ENCODE peak calls at places on chromosomes 12 and 14, in five cellular contexts. K is tibial nerve; P is CD8-positive, alpha-beta T cell; H is fibroblast of mammary gland; Q is AG09309. C is an unnamed sample.

GRCh38 chr12:113083863-113084430 is 27.4 kb downstream of the DTX1 start:
- DNase-seq in K (peak), H (no peak), Q (no peak), P (no peak), C (no peak)

GRCh38 chr14:75927564-75928087 is 54.2 kb downstream of the TGFB3 start:
- DNase-seq in Q (no peak), K (no peak), H (no peak), P (no peak), C (no peak)

GRCh38 chr14:78184151-78184550 is 14.0 kb downstream of the NRXN3 start:
- DNase-seq in Q (no peak), H (no peak), P (no peak), K (no peak), C (no peak)

GRCh38 chr12:26125451-26126339 is 858 bp upstream of the BHLHE41 start:
- DNase-seq in H (peak), Q (no peak), K (peak), P (peak), C (peak)

GRCh38 chr12:50824914-50825313 is 17.8 kb upstream of the TMPRSS12 start:
- DNase-seq in H (no peak), Q (no peak), P (no peak), K (no peak), C (no peak)

GRCh38 chr12:122022393-122023338 is 982 bp downstream of the BCL7A start:
- DNase-seq in Q (no peak), P (peak), K (no peak), H (no peak), C (peak)

GRCh38 chr14:22296722-22297121 is 292.3 kb downstream of the DAD1 start:
- DNase-seq in Q (no peak), H (peak), P (no peak), K (no peak), C (no peak)

GRCh38 chr14:83473416-83473815 is 1939.8 kb upstream of the SEL1L start:
- DNase-seq in Q (no peak), H (no peak), P (no peak), K (no peak), C (no peak)

GRCh38 chr12:25959069-25959961 is 833 bp downstream of the RASSF8 start:
- DNase-seq in H (peak), P (no peak), Q (peak), K (no peak), C (peak)

GRCh38 chr12:20436367-20436766 is 68.0 kb downstream of the PDE3A start:
- DNase-seq in Q (no peak), P (no peak), H (peak), K (no peak), C (no peak)

GRCh38 chr12:108609535-108610335 is 11.9 kb upstream of the TMEM119 start:
- DNase-seq in H (peak), K (peak), Q (peak), P (no peak), C (no peak)

GRCh38 chr14:99273025-99273723 is 1.2 kb upstream of the BCL11B start:
- DNase-seq in Q (no peak), P (peak), H (no peak), K (no peak), C (peak)

DNA sequence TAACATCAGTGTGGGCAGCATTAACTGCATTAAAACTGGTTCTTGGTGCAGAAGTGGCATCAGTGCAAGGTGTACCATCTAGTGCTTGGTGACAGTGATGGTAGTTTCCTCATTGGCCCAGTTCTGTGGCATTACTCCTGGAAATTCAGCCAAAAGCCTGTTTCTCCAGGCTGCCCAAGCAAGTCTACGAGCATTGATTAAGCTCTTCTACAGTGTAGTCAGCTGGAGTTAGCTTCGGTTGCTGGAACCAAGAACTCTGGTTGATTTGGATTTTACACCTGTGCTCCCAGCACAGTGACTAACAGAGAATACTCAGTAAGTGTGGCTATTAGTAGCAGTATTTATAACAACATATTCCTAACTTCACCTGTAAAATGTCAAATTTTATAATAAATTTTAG is 84.9 kb upstream of the ZDHHC17 start:
- DNase-seq in Q (no peak), K (no peak), P (no peak), H (no peak), C (no peak)
- TF ChIP-seq CTCF in Q (no peak), K (no peak), P (no peak), H (no peak), C (no peak)

GRCh38 chr12:40444174-40444573 is 219.4 kb downstream of the LRRK2 start:
- DNase-seq in K (no peak), H (no peak), P (no peak), Q (no peak), C (no peak)
- TF ChIP-seq CTCF in K (no peak), H (no peak), P (no peak), Q (no peak), C (no peak)

DNA sequence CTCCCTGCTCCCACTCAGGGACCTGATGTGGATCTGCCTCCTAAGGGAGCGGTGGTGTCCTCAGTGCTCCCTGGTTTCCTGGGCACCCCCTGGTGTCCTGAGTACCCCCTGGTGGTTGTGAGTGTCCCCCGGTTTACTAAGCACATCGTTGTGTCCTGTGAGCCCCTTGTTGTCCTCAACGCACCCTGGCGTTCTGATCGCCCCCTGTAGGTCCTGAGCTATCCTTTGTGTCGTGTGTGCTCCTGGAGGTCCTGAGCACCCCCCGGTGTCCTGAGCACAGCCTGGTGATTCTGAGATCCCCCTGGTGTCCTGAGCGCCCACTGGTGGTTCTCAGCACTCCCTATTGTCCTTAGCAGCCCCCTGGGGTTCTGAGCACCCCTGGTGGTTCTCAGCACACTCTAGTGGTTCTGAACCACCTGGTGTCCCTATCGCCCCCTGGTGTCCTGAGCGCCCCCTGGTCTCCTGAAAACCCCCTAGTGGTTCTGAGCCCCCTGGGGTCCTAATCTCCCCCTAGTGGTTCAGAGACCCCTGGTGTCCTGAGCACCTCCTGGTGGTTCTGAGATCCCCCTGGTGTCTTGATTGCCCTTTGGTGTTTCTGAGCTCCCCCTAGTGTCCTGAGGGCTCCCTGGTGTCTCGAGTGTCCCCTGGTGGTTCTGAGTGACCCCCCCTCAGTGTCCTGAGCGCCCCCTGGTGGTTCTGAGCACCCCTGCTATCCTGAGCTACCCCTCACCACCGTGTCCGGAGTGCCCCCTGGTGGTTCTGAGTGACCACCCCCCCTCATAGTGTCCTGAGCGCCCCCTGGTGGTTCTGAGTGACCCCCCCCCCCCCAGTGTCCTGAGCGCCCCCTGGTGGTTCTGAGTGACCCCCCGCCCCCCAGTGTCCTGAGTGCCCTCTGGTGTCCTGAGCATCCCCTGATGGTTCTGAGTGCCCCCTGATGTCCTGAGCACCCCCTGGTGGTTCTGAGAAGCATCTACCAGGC is 615.1 kb downstream of the TMEM121 start:
- DNase-seq in P (peak), H (no peak), K (no peak), Q (no peak), C (no peak)
- TF ChIP-seq CTCF in P (no peak), H (no peak), K (no peak), Q (no peak), C (no peak)

GRCh38 chr14:34424488-34424887 is 37.6 kb downstream of the SPTSSA start:
- DNase-seq in Q (no peak), K (no peak), P (no peak), H (no peak), C (no peak)
- TF ChIP-seq CTCF in Q (no peak), K (no peak), P (no peak), H (no peak), C (no peak)

GRCh38 chr12:32742133-32742532 is 13.6 kb downstream of the YARS2 start:
- DNase-seq in Q (no peak), K (no peak), H (no peak), P (no peak), C (no peak)
- TF ChIP-seq CTCF in Q (no peak), K (no peak), H (no peak), P (no peak), C (no peak)

GRCh38 chr12:9319044-9319841 is 111.0 kb upstream of the PZP start:
- DNase-seq in K (no peak), Q (no peak), P (no peak), H (no peak), C (no peak)
- TF ChIP-seq CTCF in K (no peak), Q (peak), P (no peak), H (no peak), C (no peak)

GRCh38 chr14:52473557-52473956 is 78.7 kb downstream of the TXNDC16 start:
- DNase-seq in Q (peak), K (no peak), H (peak), P (no peak), C (no peak)
- TF ChIP-seq CTCF in Q (peak), K (peak), H (peak), P (peak), C (peak)